ENCODE peak calls at places on chromosomes 7 and 10, in eight cellular contexts. B is AG09309, I is Panc1, L is cardiac fibroblast, R is psoas muscle, O is AG04450, N is body of pancreas, Y is choroid plexus epithelial cell. A is an unnamed sample.

GRCh38 chr10:51642591-51642990 is 56.8 kb downstream of the CSTF2T start:
- DNase-seq in B (no peak), I (no peak), L (no peak), R (no peak), O (no peak), N (no peak), Y (no peak), A (no peak)

GRCh38 chr7:24981544-24981951 is 1.6 kb upstream of the OSBPL3 start:
- DNase-seq in B (no peak), I (no peak), L (peak; percentile 49), R (peak; percentile 35), O (no peak), N (peak; percentile 48), Y (peak; percentile 53), A (no peak)

GRCh38 chr10:1643911-1644810 is 93.2 kb downstream of the ADARB2 start:
- DNase-seq in B (no peak), I (no peak), L (no peak), R (no peak), O (no peak), N (no peak), Y (no peak), A (no peak)

GRCh38 chr10:19826712-19827111 is 10.5 kb downstream of the PLXDC2 start:
- DNase-seq in B (peak; percentile 40), I (no peak), L (peak; percentile 83), R (no peak), O (no peak), N (no peak), Y (peak; percentile 88), A (no peak)

GRCh38 chr10:96967847-96968246 is 135.7 kb downstream of the LCOR start:
- DNase-seq in B (peak; percentile 28), I (no peak), L (no peak), R (no peak), O (peak; percentile 16), N (no peak), Y (peak; percentile 26), A (no peak)

GRCh38 chr7:139452948-139453672 is 30.4 kb downstream of the KLRG2 start:
- DNase-seq in B (peak; percentile 25), I (no peak), L (peak; percentile 27), R (no peak), O (no peak), N (no peak), Y (no peak), A (no peak)

GRCh38 chr10:32057041-32057372 is 782 bp upstream of the KIF5B start:
- DNase-seq in B (no peak), I (no peak), L (no peak), R (no peak), O (no peak), N (no peak), Y (no peak), A (no peak)

GRCh38 chr10:22315455-22316285 is 518 bp upstream of the COMMD3 start:
- DNase-seq in B (no peak), I (no peak), L (no peak), R (no peak), O (no peak), N (no peak), Y (peak; percentile 15), A (no peak)

GRCh38 chr7:26153823-26154783 is 2.1 kb downstream of the NFE2L3 start:
- DNase-seq in B (no peak), I (no peak), L (no peak), R (no peak), O (no peak), N (no peak), Y (peak; percentile 73), A (peak; percentile 11)

GRCh38 chr7:123343611-123344010 is 143.8 kb upstream of the SLC13A1 start:
- DNase-seq in B (no peak), I (no peak), L (no peak), R (no peak), O (no peak), N (no peak), Y (peak; percentile 62), A (no peak)

GRCh38 chr10:77135555-77135954 is 502.1 kb downstream of the KCNMA1 start:
- DNase-seq in B (no peak), I (no peak), L (no peak), R (no peak), O (no peak), N (no peak), Y (no peak), A (no peak)

GRCh38 chr7:105756402-105756801 is 120.0 kb downstream of the ATXN7L1 start:
- DNase-seq in B (no peak), I (no peak), L (no peak), R (no peak), O (no peak), N (no peak), Y (no peak), A (no peak)

GRCh38 chr10:88194961-88195367 is 331.5 kb downstream of the PTEN start:
- DNase-seq in B (no peak), I (no peak), L (no peak), R (no peak), O (no peak), N (no peak), Y (no peak), A (no peak)

GRCh38 chr10:63976538-63976937 is 455.3 kb downstream of the REEP3 start:
- DNase-seq in B (no peak), I (peak; percentile 10), L (peak; percentile 27), R (no peak), O (no peak), N (peak; percentile 48), Y (peak; percentile 38), A (no peak)

GRCh38 chr7:131488361-131488760 is 68.1 kb downstream of the PODXL start:
- DNase-seq in B (no peak), I (no peak), L (no peak), R (no peak), O (no peak), N (no peak), Y (peak; percentile 50), A (no peak)
- TF ChIP-seq CTCF in B (peak; percentile 27), I (no peak), L (peak; percentile 38), R (peak; percentile 20), O (peak; percentile 41), N (peak; percentile 7), Y (peak; percentile 53), A (peak; percentile 21)

GRCh38 chr10:20891338-20891714 is 5.8 kb downstream of the NEBL start:
- DNase-seq in B (no peak), I (no peak), L (peak; percentile 82), R (no peak), O (no peak), N (no peak), Y (peak; percentile 95), A (no peak)
- H3K4me3 ChIP-seq in B (no peak overlapping the region), I (no peak overlapping the region), L (no peak overlapping the region), R (no peak overlapping the region), O (no peak overlapping the region), N (no peak overlapping the region), Y (no peak overlapping the region), A (no peak overlapping the region)

GRCh38 chr10:89480047-89480446 is 55.3 kb downstream of the SLC16A12 start:
- DNase-seq in B (no peak), I (no peak), L (peak; percentile 75), R (no peak), O (no peak), N (peak; percentile 46), Y (peak; percentile 66), A (no peak)

GRCh38 chr10:89476676-89477075 is 58.7 kb downstream of the SLC16A12 start:
- DNase-seq in B (no peak), I (no peak), L (peak; percentile 41), R (no peak), O (no peak), N (peak; percentile 23), Y (peak; percentile 97), A (no peak)

GRCh38 chr10:89479255-89479654 is 56.1 kb downstream of the SLC16A12 start:
- DNase-seq in B (no peak), I (no peak), L (peak; percentile 62), R (no peak), O (no peak), N (no peak), Y (peak; percentile 55), A (no peak)

GRCh38 chr10:89478739-89479116 is 56.7 kb downstream of the SLC16A12 start:
- DNase-seq in B (no peak), I (no peak), L (peak; percentile 70), R (no peak), O (no peak), N (no peak), Y (peak; percentile 71), A (no peak)

DNA sequence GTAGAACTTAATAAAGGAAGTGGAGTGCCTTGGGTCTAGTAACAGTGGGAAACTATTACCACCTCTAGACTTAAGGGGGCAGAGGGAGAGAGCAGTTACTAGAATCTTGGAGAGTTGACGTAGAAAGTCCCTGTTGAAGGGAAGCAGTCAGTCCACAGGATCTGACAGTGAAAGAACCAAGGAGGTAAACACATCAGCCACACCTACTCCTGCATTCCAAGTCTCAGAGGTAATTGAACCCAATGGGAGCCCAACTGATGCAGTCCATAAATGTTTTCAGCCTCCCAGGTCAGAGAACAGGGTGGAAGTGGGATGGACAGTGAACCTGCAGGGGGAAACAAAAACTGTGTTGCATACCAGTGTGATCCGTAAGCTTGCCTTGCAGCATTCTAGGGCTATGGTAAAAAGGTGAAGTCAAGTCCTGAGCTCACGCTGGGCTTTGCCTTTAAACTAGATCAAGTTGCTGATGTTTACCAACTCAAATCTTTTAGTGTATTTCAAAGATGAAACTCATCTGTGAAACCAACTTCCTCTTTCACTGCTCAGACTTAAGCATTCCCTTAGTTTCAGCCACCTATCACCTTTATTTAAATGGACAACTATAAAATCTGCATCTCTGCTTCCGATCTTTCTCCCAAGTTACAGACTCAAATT is 57.2 kb downstream of the SLC16A12 start:
- DNase-seq in B (no peak), I (no peak), L (peak; percentile 45), R (no peak), O (no peak), N (no peak), Y (peak; percentile 99), A (no peak)
- TF ChIP-seq CTCF in B (no peak), I (no peak), L (peak; percentile 1), R (no peak), O (no peak), N (no peak), Y (peak; percentile 52), A (no peak)

GRCh38 chr10:43458227-43458626 is 21.3 kb downstream of the ZNF487 start:
- DNase-seq in B (no peak), I (no peak), L (no peak), R (no peak), O (no peak), N (no peak), Y (no peak), A (no peak)

GRCh38 chr10:43448742-43449141 is 11.8 kb downstream of the ZNF487 start:
- DNase-seq in B (no peak), I (no peak), L (no peak), R (no peak), O (no peak), N (no peak), Y (no peak), A (no peak)

GRCh38 chr10:43452356-43452914 is 15.5 kb downstream of the ZNF487 start:
- DNase-seq in B (no peak), I (no peak), L (no peak), R (no peak), O (no peak), N (no peak), Y (no peak), A (no peak)

DNA sequence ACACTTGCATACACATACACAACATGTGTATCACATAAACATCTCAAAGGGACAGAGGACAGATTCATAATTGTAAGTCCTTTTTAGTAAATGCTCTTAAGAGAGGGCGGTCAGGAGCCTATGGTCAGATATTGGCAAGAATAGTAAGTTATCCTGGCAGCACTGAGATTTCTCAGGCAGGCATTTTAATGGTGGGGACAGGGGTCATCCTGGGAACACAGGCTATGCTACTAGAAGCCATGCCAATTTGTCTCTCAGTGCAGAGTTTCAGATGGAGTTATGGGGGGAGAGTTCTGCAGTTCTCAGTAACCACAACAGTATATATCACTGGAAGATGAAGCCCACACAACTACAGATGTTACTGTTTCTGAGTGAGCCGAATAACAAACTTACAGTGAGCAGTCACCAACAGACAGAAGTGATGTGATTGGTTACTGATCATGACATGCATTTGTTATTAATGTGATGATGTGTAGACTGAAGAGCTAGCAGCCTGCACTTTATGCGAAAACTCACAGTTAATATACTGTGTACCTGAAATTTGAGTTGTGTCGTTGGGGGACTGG is 16.4 kb downstream of the ZNF487 start:
- DNase-seq in B (no peak), I (no peak), L (no peak), R (no peak), O (no peak), N (no peak), Y (no peak), A (no peak)
- H3K4me3 ChIP-seq in B (no peak overlapping the region), I (no peak overlapping the region), L (no peak overlapping the region), R (no peak overlapping the region), O (no peak overlapping the region), N (no peak overlapping the region), Y (no peak overlapping the region), A (no peak overlapping the region)

A was measured in HFF-Myc.